ENCODE peak calls at places on chromosomes 11 and 22, in four cellular contexts. M is EL, G is fibroblast of pulmonary artery, U is ureter. Z is an unnamed sample.

GRCh38 chr11:95322546-95322945 is 91.5 kb upstream of the SESN3 start:
- DNase-seq in M (peak), G (peak), U (no peak), Z (no peak)

GRCh38 chr22:30201970-30202369 is 44.6 kb downstream of the LIF start:
- DNase-seq in M (peak), G (peak), U (no peak), Z (no peak)

GRCh38 chr11:134447696-134448095 is 35.7 kb upstream of the B3GAT1 start:
- DNase-seq in M (no peak), G (no peak), U (no peak), Z (no peak)

GRCh38 chr11:61776561-61777075 is 15.8 kb downstream of the TMEM258 start:
- DNase-seq in M (peak), G (peak), U (no peak), Z (no peak)

GRCh38 chr11:114606003-114606801 is 10.6 kb upstream of the NXPE4 start:
- DNase-seq in M (peak), G (peak), U (no peak), Z (peak)

GRCh38 chr11:223026-223789 is 12.9 kb downstream of the SIRT3 start:
- DNase-seq in M (no peak), G (no peak), U (no peak), Z (no peak)

GRCh38 chr22:22387386-22387736 is 121.2 kb downstream of the ZNF280B start:
- DNase-seq in M (no peak), G (no peak), U (no peak), Z (peak)

GRCh38 chr11:95867105-95867504 is 56.8 kb downstream of the MTMR2 start:
- DNase-seq in M (no peak), G (no peak), U (no peak), Z (no peak)

GRCh38 chr11:79018371-79018849 is 422.4 kb downstream of the TENM4 start:
- DNase-seq in M (peak), G (peak), U (no peak), Z (no peak)

GRCh38 chr11:130115218-130115617 is 44.4 kb upstream of the ST14 start:
- DNase-seq in M (peak), G (peak), U (no peak), Z (no peak)

GRCh38 chr22:19876941-19877625 is 22.4 kb upstream of the GNB1L start:
- DNase-seq in M (no peak), G (no peak), U (peak), Z (no peak)

GRCh38 chr11:69321877-69322350 is 28.0 kb downstream of the MYEOV start:
- DNase-seq in M (peak), G (peak), U (no peak), Z (no peak)

GRCh38 chr11:5007561-5007960 is 12.9 kb downstream of the OR51L1 start:
- DNase-seq in M (peak), G (no peak), U (no peak), Z (no peak)

GRCh38 chr11:45110562-45110961 is 35.9 kb upstream of the PRDM11 start:
- DNase-seq in M (peak), G (peak), U (no peak), Z (no peak)

GRCh38 chr11:8384199-8384821 is 120.6 kb upstream of the LMO1 start:
- DNase-seq in M (peak), G (peak), U (peak), Z (peak)

GRCh38 chr11:27719575-27719925 is 19.3 kb upstream of the BDNF start:
- DNase-seq in M (peak), G (no peak), U (no peak), Z (no peak)

GRCh38 chr11:122746050-122746478 is 90.5 kb downstream of the UBASH3B start:
- DNase-seq in M (no peak), G (no peak), U (no peak), Z (no peak)

GRCh38 chr11:1573077-1573846 is 1.2 kb upstream of the DUSP8 start:
- DNase-seq in M (no peak), G (no peak), U (no peak), Z (no peak)

GRCh38 chr22:45788530-45788929 is 116.9 kb downstream of the ATXN10 start:
- DNase-seq in M (no peak), G (no peak), U (no peak), Z (no peak)

GRCh38 chr11:122803306-122803705 is 35.0 kb upstream of the CRTAM start:
- DNase-seq in M (peak), G (peak), U (peak), Z (no peak)

GRCh38 chr22:29427176-29427760 is 11.1 kb upstream of the RFPL1 start:
- DNase-seq in M (no peak), G (no peak), U (peak), Z (no peak)

GRCh38 chr11:44564653-44565007 is 833 bp upstream of the CD82 start:
- DNase-seq in M (peak), G (peak), U (peak), Z (peak)

GRCh38 chr11:119373917-119374631 is 7.4 kb downstream of the USP2 start:
- DNase-seq in M (peak), G (peak), U (peak), Z (no peak)

GRCh38 chr11:83002047-83002446 is 69.7 kb downstream of the RAB30 start:
- DNase-seq in M (no peak), G (peak), U (no peak), Z (no peak)

GRCh38 chr11:2562897-2563215 is 118.0 kb downstream of the KCNQ1 start:
- DNase-seq in M (no peak), G (no peak), U (no peak), Z (no peak)

GRCh38 chr11:6576471-6577373 is 26.7 kb downstream of the RRP8 start:
- DNase-seq in M (peak), G (peak), U (peak), Z (peak)

GRCh38 chr11:17352925-17353227 is 1.3 kb downstream of the NCR3LG1 start:
- DNase-seq in M (peak), G (peak), U (no peak), Z (no peak)

GRCh38 chr22:49546811-49547585 is 280.7 kb downstream of the BRD1 start:
- DNase-seq in M (no peak), G (no peak), U (no peak), Z (no peak)

GRCh38 chr11:57618438-57618837 is 21.0 kb downstream of the SERPING1 start:
- DNase-seq in M (no peak), G (no peak), U (no peak), Z (no peak)

GRCh38 chr22:29225422-29226090 is 19.9 kb downstream of the EMID1 start:
- DNase-seq in M (peak), G (peak), U (peak), Z (no peak)

GRCh38 chr11:9280655-9281301 is 15.6 kb upstream of the DENND5A start:
- DNase-seq in M (peak), G (peak), U (no peak), Z (peak)

GRCh38 chr11:133065847-133066485 is 466.3 kb downstream of the OPCML start:
- DNase-seq in M (peak), G (no peak), U (no peak), Z (no peak)

GRCh38 chr22:50284479-50284878 is 14.3 kb upstream of the MAPK11 start:
- DNase-seq in M (no peak), G (no peak), U (no peak), Z (no peak)

GRCh38 chr11:74683279-74683871 is 47.9 kb downstream of the CHRDL2 start:
- DNase-seq in M (peak), G (no peak), U (no peak), Z (no peak)

GRCh38 chr11:72334651-72335050 is 90.7 kb upstream of the PHOX2A start:
- DNase-seq in M (no peak), G (no peak), U (no peak), Z (no peak)

GRCh38 chr11:17572791-17573460 is 25.9 kb downstream of the OTOG start:
- DNase-seq in M (no peak), G (no peak), U (no peak), Z (peak)

GRCh38 chr11:3855808-3856491 is 486 bp downstream of the STIM1 start:
- DNase-seq in M (peak), G (no peak), U (peak), Z (no peak)

GRCh38 chr11:74417860-74418508 is 19.8 kb upstream of the PGM2L1 start:
- DNase-seq in M (peak), G (no peak), U (no peak), Z (no peak)

GRCh38 chr11:102495161-102496042 is 35.1 kb downstream of the MMP7 start:
- DNase-seq in M (peak), G (peak), U (no peak), Z (no peak)

Z was measured in osteocyte.